ENCODE peak calls at places on chromosome 1, in nine cellular contexts. P, I, O, X, A, F, Y, M and S are unnamed samples.

GRCh38 chr1:202276920-202277319 is 64.8 kb downstream of the UBE2T start:
- DNase-seq in P (no peak), I (no peak), O (no peak), X (no peak), A (no peak), F (no peak), Y (no peak), M (no peak), S (no peak)

GRCh38 chr1:8197493-8198282 is 120.2 kb upstream of the SLC45A1 start:
- DNase-seq in P (no peak), I (peak), O (peak), X (no peak), A (no peak), F (no peak), Y (peak), M (no peak), S (no peak)

GRCh38 chr1:169212088-169212487 is 105.6 kb downstream of the ATP1B1 start:
- DNase-seq in P (no peak), I (no peak), O (no peak), X (no peak), A (no peak), F (no peak), Y (no peak), M (no peak), S (no peak)

GRCh38 chr1:57424231-57425027 is 569 bp upstream of the DAB1 start:
- DNase-seq in P (no peak), I (peak), O (no peak), X (no peak), A (no peak), F (peak), Y (peak), M (no peak), S (peak)

GRCh38 chr1:911875-912739 is 11.6 kb upstream of the SAMD11 start:
- DNase-seq in P (no peak), I (no peak), O (no peak), X (no peak), A (peak), F (peak), Y (peak), M (no peak), S (no peak)

GRCh38 chr1:194873328-194873923 is 1687.0 kb upstream of the B3GALT2 start:
- DNase-seq in P (no peak), I (peak), O (peak), X (no peak), A (no peak), F (no peak), Y (no peak), M (no peak), S (no peak)

GRCh38 chr1:39886757-39887231 is 3.5 kb upstream of the TRIT1 start:
- DNase-seq in P (no peak), I (no peak), O (peak), X (no peak), A (no peak), F (no peak), Y (no peak), M (no peak), S (peak)

GRCh38 chr1:52631759-52632331 is 1.1 kb upstream of the SHISAL2A start:
- DNase-seq in P (no peak), I (peak), O (no peak), X (no peak), A (peak), F (no peak), Y (no peak), M (no peak), S (peak)

GRCh38 chr1:10674700-10675598 is 121.5 kb downstream of the CASZ1 start:
- DNase-seq in P (no peak), I (no peak), O (no peak), X (no peak), A (no peak), F (no peak), Y (no peak), M (no peak), S (no peak)

GRCh38 chr1:14598007-14598497 is 433 bp upstream of the KAZN start:
- DNase-seq in P (no peak), I (no peak), O (no peak), X (no peak), A (no peak), F (peak), Y (no peak), M (no peak), S (peak)

GRCh38 chr1:220700591-220701179 is 10.5 kb downstream of the C1orf115 start:
- DNase-seq in P (no peak), I (no peak), O (no peak), X (no peak), A (no peak), F (peak), Y (no peak), M (no peak), S (peak)

GRCh38 chr1:65541161-65541560 is 120.7 kb downstream of the LEPR start:
- DNase-seq in P (no peak), I (no peak), O (peak), X (no peak), A (no peak), F (no peak), Y (no peak), M (no peak), S (no peak)

GRCh38 chr1:185155600-185156320 is 993 bp downstream of the TRMT1L start:
- DNase-seq in P (no peak), I (peak), O (peak), X (no peak), A (no peak), F (peak), Y (peak), M (no peak), S (no peak)

GRCh38 chr1:56908619-56909340 is 54.2 kb downstream of the C8A start:
- DNase-seq in P (peak), I (peak), O (no peak), X (no peak), A (no peak), F (no peak), Y (no peak), M (no peak), S (no peak)

GRCh38 chr1:24123611-24124010 is 11.7 kb upstream of the MYOM3 start:
- DNase-seq in P (no peak), I (no peak), O (no peak), X (no peak), A (no peak), F (no peak), Y (no peak), M (no peak), S (no peak)

GRCh38 chr1:114352797-114353196 is 158.2 kb downstream of the TRIM33 start:
- DNase-seq in P (no peak), I (no peak), O (no peak), X (no peak), A (no peak), F (no peak), Y (no peak), M (no peak), S (peak)

GRCh38 chr1:24929091-24929875 is 793 bp downstream of the RUNX3 start:
- DNase-seq in P (no peak), I (peak), O (no peak), X (peak), A (peak), F (peak), Y (no peak), M (no peak), S (peak)

GRCh38 chr1:221678014-221678413 is 63.9 kb downstream of the DUSP10 start:
- DNase-seq in P (no peak), I (no peak), O (no peak), X (no peak), A (no peak), F (no peak), Y (no peak), M (no peak), S (no peak)